ENCODE peak calls at places on chromosomes 16 and 17, in seven cellular contexts. P, F, R, Y, L, K and N are unnamed samples. For H3K4me1, the result is how much of the 10 kb centered on the place peaks cover.

GRCh38 chr16:2507679-2508064 is 6.1 kb upstream of the ATP6V0C start:
- DNase-seq in K (no peak), F (no peak), Y (no peak), L (no peak), P (no peak), R (no peak), N (no peak)

GRCh38 chr17:82101767-82102679 is 4.0 kb upstream of the FASN start:
- DNase-seq in R (peak), K (no peak), L (no peak), P (no peak), F (peak), Y (no peak), N (no peak)

GRCh38 chr16:50011707-50012106 is 13.3 kb upstream of the CNEP1R1 start:
- DNase-seq in F (no peak), Y (no peak), K (no peak), L (no peak), P (no peak), R (no peak), N (no peak)

GRCh38 chr16:68782198-68783174 is 45.4 kb downstream of the CDH1 start:
- DNase-seq in Y (no peak), L (no peak), R (no peak), P (no peak), F (no peak), K (no peak), N (no peak)

GRCh38 chr16:73074399-73074798 is 26.5 kb upstream of the ZFHX3 start:
- DNase-seq in F (no peak), R (no peak), L (no peak), Y (no peak), K (no peak), P (no peak), N (no peak)

GRCh38 chr17:76670020-76670707 is 26.6 kb upstream of the ST6GALNAC1 start:
- DNase-seq in P (no peak), L (no peak), R (no peak), Y (no peak), K (no peak), F (no peak), N (no peak)

GRCh38 chr17:55273579-55274370 is 9.0 kb downstream of the HLF start:
- DNase-seq in Y (no peak), R (peak), P (no peak), K (no peak), L (no peak), F (no peak), N (no peak)

GRCh38 chr16:65125871-65126270 is 4.0 kb upstream of the CDH11 start:
- DNase-seq in R (peak), F (no peak), P (no peak), L (no peak), K (peak), Y (peak), N (peak)

GRCh38 chr16:81567987-81568748 is 123.6 kb downstream of the CMIP start:
- DNase-seq in Y (peak), F (peak), R (peak), P (no peak), L (no peak), K (no peak), N (no peak)

GRCh38 chr17:41917192-41917591 is 1.6 kb downstream of the ACLY start:
- DNase-seq in F (no peak), K (peak), P (no peak), Y (peak), L (no peak), R (no peak), N (peak)

GRCh38 chr17:19387921-19388521 is 1.0 kb upstream of the MFAP4 start:
- DNase-seq in Y (no peak), P (no peak), F (peak), R (no peak), L (no peak), K (peak), N (no peak)

GRCh38 chr17:5785343-5785742 is 201.0 kb upstream of the NLRP1 start:
- DNase-seq in F (no peak), L (no peak), R (no peak), K (no peak), P (no peak), Y (peak), N (no peak)

GRCh38 chr16:60151987-60152386 is 1417.9 kb upstream of the GOT2 start:
- DNase-seq in L (no peak), Y (peak), R (no peak), F (no peak), P (no peak), K (peak), N (no peak)

GRCh38 chr17:7294614-7295153 is at the start of gene YBX2:
- DNase-seq in Y (no peak), R (peak), F (peak), L (peak), K (peak), P (peak), N (peak)

GRCh38 chr17:50182783-50183438 is 17.1 kb downstream of the SGCA start:
- DNase-seq in F (no peak), P (no peak), K (no peak), R (no peak), Y (peak), L (no peak), N (no peak)

GRCh38 chr17:43758086-43758485 is 505 bp downstream of the SOST start:
- DNase-seq in Y (no peak), K (no peak), L (no peak), F (no peak), P (no peak), R (no peak), N (no peak)

DNA sequence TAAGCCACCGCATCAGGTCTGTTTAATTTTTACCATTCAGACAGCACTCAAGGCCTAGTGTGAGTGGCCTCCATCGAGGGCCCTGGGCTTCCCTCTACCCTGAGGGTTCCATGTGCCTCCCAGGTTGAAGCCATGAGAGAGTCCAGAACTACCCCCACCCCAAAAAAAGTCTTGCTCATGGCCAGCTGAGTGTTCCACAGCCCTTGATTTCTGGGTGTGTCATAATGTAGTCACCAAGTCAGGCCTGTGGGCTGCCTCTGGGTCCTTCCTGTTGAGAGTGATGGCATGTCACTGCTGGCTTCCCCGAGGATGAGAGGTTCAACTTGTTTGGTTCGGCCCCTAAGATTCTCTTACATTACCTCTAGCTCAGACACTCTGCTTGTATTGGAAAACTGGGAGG is 100.6 kb downstream of the PITPNC1 start:
- DNase-seq in F (no peak), Y (peak), R (no peak), P (peak), L (peak), K (no peak), N (no peak)
- H3K4me3 ChIP-seq in F (no peak), Y (no peak), R (no peak), P (peak), L (no peak), K (no peak), N (no peak)

DNA sequence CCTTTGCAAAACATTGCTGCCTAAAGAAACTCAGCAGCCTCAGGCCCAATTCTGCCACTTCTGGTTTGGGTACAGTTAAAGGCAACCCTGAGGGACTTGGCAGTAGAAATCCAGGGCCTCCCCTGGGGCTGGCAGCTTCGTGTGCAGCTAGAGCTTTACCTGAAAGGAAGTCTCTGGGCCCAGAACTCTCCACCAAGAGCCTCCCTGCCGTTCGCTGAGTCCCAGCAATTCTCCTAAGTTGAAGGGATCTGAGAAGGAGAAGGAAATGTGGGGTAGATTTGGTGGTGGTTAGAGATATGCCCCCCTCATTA is 27.7 kb downstream of the STH start:
- DNase-seq in L (no peak), R (no peak), F (no peak), K (no peak), P (no peak), Y (no peak), N (no peak)
- H3K4me1 ChIP-seq in L (under half), R (under half), F (under half), K (under half), P (under half), Y (under half), N (under half)

GRCh38 chr16:20355114-20355782 is 2.7 kb upstream of the UMOD start:
- DNase-seq in L (no peak), F (no peak), K (no peak), Y (no peak), P (no peak), R (no peak), N (no peak)

GRCh38 chr16:20363191-20363590 is 10.7 kb upstream of the UMOD start:
- DNase-seq in R (no peak), Y (no peak), P (no peak), K (no peak), F (no peak), L (no peak), N (no peak)

GRCh38 chr16:20364051-20364450 is 11.5 kb upstream of the UMOD start:
- DNase-seq in F (no peak), R (no peak), Y (no peak), L (no peak), K (no peak), P (no peak), N (no peak)

GRCh38 chr16:20359997-20360396 is 7.5 kb upstream of the UMOD start:
- DNase-seq in P (no peak), Y (no peak), L (no peak), R (no peak), F (no peak), K (peak), N (peak)
- TF ChIP-seq CTCF in P (no peak), Y (no peak), L (peak), R (no peak), F (no peak), K (peak), N (peak)

DNA sequence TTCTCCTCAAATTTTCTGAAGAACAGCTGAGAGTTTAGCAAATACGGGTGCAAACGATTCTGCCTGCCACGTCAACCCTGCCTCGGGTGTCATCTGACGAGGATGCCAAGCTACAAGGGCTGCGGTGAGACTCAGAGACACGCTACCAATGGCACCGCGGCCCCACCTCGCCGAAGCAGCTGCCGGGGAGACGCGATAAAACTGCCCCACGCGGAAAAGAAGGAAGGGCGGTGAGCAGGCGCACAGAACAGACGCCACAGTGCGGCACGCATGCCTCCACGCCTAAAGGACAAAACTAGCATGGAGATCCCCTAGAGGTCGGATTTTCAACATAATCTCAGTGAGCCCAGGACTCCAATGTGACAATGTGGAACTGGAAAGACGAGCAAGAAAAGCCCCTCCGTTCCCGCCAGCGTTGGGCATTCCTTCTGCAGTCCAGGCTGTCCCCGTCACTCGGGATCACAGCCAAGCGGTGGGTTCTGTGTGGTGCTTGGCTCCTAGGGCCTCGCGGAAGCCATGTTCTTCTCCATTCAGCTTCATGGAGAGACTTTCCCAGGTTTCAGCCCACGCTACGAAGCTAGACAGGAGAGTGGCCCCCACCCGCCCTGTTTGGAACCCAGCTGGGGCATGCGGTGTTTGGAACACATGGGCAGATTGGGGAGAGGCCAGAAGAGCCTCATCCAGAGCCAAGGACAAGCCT is 5.9 kb downstream of the LMF1 start:
- DNase-seq in F (peak), P (no peak), R (no peak), K (no peak), Y (peak), L (no peak), N (no peak)
- H3K4me3 ChIP-seq in F (no peak), P (no peak), R (no peak), K (no peak), Y (no peak), L (no peak), N (no peak)

GRCh38 chr16:85615014-85615851 is 2.1 kb downstream of the GSE1 start:
- DNase-seq in P (peak), L (peak), K (peak), F (peak), Y (no peak), R (no peak), N (peak)
- H3K4me1 ChIP-seq in P (half or more), L (half or more), K (half or more), F (under half), Y (under half), R (under half), N (under half)

GRCh38 chr16:56311208-56312027 is 113.9 kb downstream of the AMFR start:
- DNase-seq in L (no peak), K (no peak), F (no peak), R (no peak), P (no peak), Y (no peak), N (no peak)
- TF ChIP-seq CTCF in L (no peak), K (no peak), F (no peak), R (no peak), P (no peak), Y (no peak), N (peak)

GRCh38 chr17:39212200-39212810 is 12.2 kb downstream of the RPL19 start:
- DNase-seq in R (no peak), F (no peak), K (no peak), Y (no peak), L (no peak), P (no peak), N (no peak)

GRCh38 chr17:39209317-39210092 is 9.4 kb downstream of the RPL19 start:
- DNase-seq in K (peak), L (no peak), R (peak), P (peak), F (no peak), Y (peak), N (peak)

GRCh38 chr17:39208136-39208535 is 8.1 kb downstream of the RPL19 start:
- DNase-seq in K (no peak), R (no peak), P (no peak), F (no peak), L (no peak), Y (no peak), N (no peak)

GRCh38 chr17:39208893-39209292 is 8.8 kb downstream of the RPL19 start:
- DNase-seq in R (no peak), Y (no peak), F (no peak), K (no peak), P (no peak), L (no peak), N (no peak)

DNA sequence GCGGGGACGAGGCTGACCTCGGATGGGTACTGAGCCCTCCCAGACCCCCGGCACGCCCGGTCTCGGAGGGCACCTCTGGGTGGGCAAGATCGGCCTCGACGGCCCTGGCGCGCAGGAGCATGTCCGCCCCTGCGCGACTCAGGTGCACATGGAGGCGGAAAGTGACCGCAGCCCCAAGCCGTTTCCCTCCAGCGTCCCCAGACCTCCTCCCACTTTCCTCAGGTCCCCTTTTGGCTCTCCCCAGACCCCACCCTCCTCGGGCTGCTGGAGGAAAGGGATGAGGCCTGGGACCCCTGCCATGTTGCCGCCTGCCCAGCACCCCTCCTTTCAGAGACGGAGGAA is 10.0 kb downstream of the RPL19 start:
- DNase-seq in K (no peak), R (no peak), Y (no peak), F (no peak), P (no peak), L (no peak), N (no peak)
- H3K4me3 ChIP-seq in K (no peak), R (peak), Y (peak), F (no peak), P (peak), L (no peak), N (peak)